ENCODE peak calls at places on chromosomes 13 and 19, in four cellular contexts. L is stimulated activated CD4-positive, alpha-beta T cell treated with anti-CD3 and anti-CD28 coated beads, Interleukin-12 subunit alpha, Interleukin-12 subunit beta, amount 100 ng/mL, for 4 hours; R is activated T-cell treated with anti-CD3 and anti-CD28 coated beads for 4 hours; I is astrocyte of the cerebellum. O is an unnamed sample.

GRCh38 chr13:85009447-85009846 is 789.8 kb downstream of the SLITRK6 start:
- DNase-seq in L (no peak), R (no peak), I (no peak), O (no peak)

GRCh38 chr13:51646041-51646670 is 61.9 kb downstream of the WDFY2 start:
- DNase-seq in L (no peak), R (no peak), I (no peak), O (no peak)

GRCh38 chr13:35768126-35768525 is 291.6 kb upstream of the MAB21L1 start:
- DNase-seq in L (no peak), R (no peak), I (no peak), O (no peak)

GRCh38 chr19:17687141-17687856 is 855 bp downstream of the UNC13A start:
- DNase-seq in L (no peak), R (no peak), I (no peak), O (no peak)

GRCh38 chr19:38657633-38658222 is 10.3 kb downstream of the ACTN4 start:
- DNase-seq in L (no peak), R (no peak), I (no peak), O (no peak)

GRCh38 chr13:109918179-109918651 is 131.8 kb upstream of the IRS2 start:
- DNase-seq in L (no peak), R (no peak), I (no peak), O (no peak)

GRCh38 chr19:16375157-16375935 is 50.7 kb downstream of the KLF2 start:
- DNase-seq in L (no peak), R (no peak), I (no peak), O (no peak)

GRCh38 chr19:11538232-11539036 is at the start of gene CNN1:
- DNase-seq in L (no peak), R (no peak), I (peak; percentile 15), O (peak; percentile 74)

GRCh38 chr19:12838182-12838890 is at the start of gene MAST1:
- DNase-seq in L (peak; percentile 42), R (no peak), I (no peak), O (no peak)

GRCh38 chr19:45547965-45548609 is 36.5 kb downstream of the OPA3 start:
- DNase-seq in L (no peak), R (no peak), I (no peak), O (no peak)

GRCh38 chr13:78323848-78324247 is 279.5 kb downstream of the POU4F1 start:
- DNase-seq in L (no peak), R (no peak), I (no peak), O (no peak)

O was measured in AG04450.